ENCODE peak calls at places on chromosomes 13 and 19, in nine cellular contexts. O is body of pancreas, B is HFF-Myc, C is MV-4-11, D is NCI-H2029, M is NCI-H774, X is HEK293T, L is HuH-7.5, U is neural crest cell. I is an unnamed sample.

GRCh38 chr19:40716031-40716654 is 543 bp downstream of the COQ8B start:
- DNase-seq in O (peak), B (peak), C (no peak), D (no peak), M (no peak), X (no peak), L (no peak), U (no peak), I (no peak)

GRCh38 chr13:33026489-33027152 is 10.4 kb downstream of the KL start:
- DNase-seq in O (no peak), B (no peak), C (no peak), D (no peak), M (no peak), X (no peak), L (no peak), U (no peak), I (no peak)

GRCh38 chr19:571127-571974 is 1.0 kb upstream of the BSG start:
- DNase-seq in O (peak), B (no peak), C (peak), D (peak), M (peak), X (peak), L (peak), U (peak), I (peak)

GRCh38 chr19:8087876-8088275 is 35.3 kb downstream of the CCL25 start:
- DNase-seq in O (no peak), B (no peak), C (no peak), D (no peak), M (no peak), X (no peak), L (no peak), U (no peak), I (no peak)

GRCh38 chr19:41904118-41904870 is 21.3 kb downstream of the ARHGEF1 start:
- DNase-seq in O (peak), B (no peak), C (no peak), D (peak), M (peak), X (no peak), L (peak), U (no peak), I (peak)

GRCh38 chr13:109715902-109716301 is 70.5 kb downstream of the IRS2 start:
- DNase-seq in O (no peak), B (no peak), C (peak), D (no peak), M (no peak), X (no peak), L (no peak), U (no peak), I (no peak)

GRCh38 chr13:23574421-23574820 is 4.2 kb downstream of the TNFRSF19 start:
- DNase-seq in O (no peak), B (no peak), C (no peak), D (no peak), M (no peak), X (no peak), L (no peak), U (no peak), I (no peak)

GRCh38 chr19:15397782-15398181 is 18.2 kb upstream of the AKAP8 start:
- DNase-seq in O (no peak), B (no peak), C (no peak), D (no peak), M (no peak), X (no peak), L (no peak), U (no peak), I (no peak)

GRCh38 chr19:2032296-2032941 is 16.9 kb upstream of the BTBD2 start:
- DNase-seq in O (peak), B (peak), C (peak), D (peak), M (peak), X (no peak), L (no peak), U (no peak), I (peak)

GRCh38 chr13:35743165-35743564 is 266.7 kb upstream of the MAB21L1 start:
- DNase-seq in O (no peak), B (no peak), C (no peak), D (no peak), M (no peak), X (no peak), L (no peak), U (no peak), I (no peak)